ENCODE peak calls at places on chromosome 9, in seven cellular contexts. W is hypothalamus; R is foreskin fibroblast; X is CD4-positive, CD25-positive, alpha-beta regulatory T cell; H is T1000; P is brain microvascular endothelial cell; Q is AG04450. J is an unnamed sample.

GRCh38 chr9:137277329-137278041 is at the start of gene TOR4A:
- DNase-seq in R (peak), H (peak), Q (peak), X (no peak), P (peak), W (no peak), J (peak)

GRCh38 chr9:3478549-3478953 is 47.2 kb downstream of the RFX3 start:
- DNase-seq in P (no peak), H (no peak), X (peak), R (no peak), W (no peak), Q (no peak), J (no peak)

GRCh38 chr9:95980262-95981125 is 105.0 kb downstream of the ERCC6L2 start:
- DNase-seq in W (no peak), P (no peak), R (peak), X (no peak), Q (no peak), H (no peak), J (no peak)

GRCh38 chr9:119283118-119283794 is 86.0 kb downstream of the BRINP1 start:
- DNase-seq in W (no peak), H (no peak), X (no peak), P (no peak), R (no peak), Q (no peak), J (no peak)

GRCh38 chr9:113566712-113567071 is 103.2 kb downstream of the RGS3 start:
- DNase-seq in P (no peak), R (no peak), X (no peak), Q (no peak), W (no peak), H (no peak), J (no peak)

GRCh38 chr9:107251756-107252322 is 31.2 kb upstream of the RAD23B start:
- DNase-seq in P (peak), Q (peak), W (no peak), H (no peak), X (no peak), R (peak), J (peak)

GRCh38 chr9:116842658-116843057 is 155.6 kb downstream of the TRIM32 start:
- DNase-seq in P (no peak), W (no peak), H (no peak), X (no peak), R (no peak), Q (no peak), J (no peak)

GRCh38 chr9:5626727-5627634 is 1.9 kb upstream of the RIC1 start:
- DNase-seq in Q (no peak), W (peak), R (peak), P (peak), H (no peak), X (peak), J (peak)

GRCh38 chr9:104808030-104808614 is 44.2 kb downstream of the NIPSNAP3B start:
- DNase-seq in W (peak), H (no peak), Q (no peak), X (no peak), R (peak), P (no peak), J (no peak)

GRCh38 chr9:91423785-91424402 is at the start of gene NFIL3:
- DNase-seq in X (peak), Q (no peak), P (peak), W (peak), H (peak), R (peak), J (peak)

GRCh38 chr9:36542355-36542754 is 30.3 kb upstream of the MELK start:
- DNase-seq in X (no peak), H (no peak), R (no peak), Q (no peak), W (no peak), P (no peak), J (no peak)

J was measured in amniotic stem cell.